ENCODE peak calls at places on chromosomes 2 and 18, in four cellular contexts. D is GM23248, M is KBM-7, N is neural crest cell. P is an unnamed sample.

GRCh38 chr2:168234407-168235085 is 12.8 kb downstream of the STK39 start:
- DNase-seq in D (peak), M (no peak), N (no peak), P (no peak)

GRCh38 chr18:44887227-44887631 is 206.5 kb downstream of the SETBP1 start:
- DNase-seq in D (peak), M (no peak), N (no peak), P (no peak)

GRCh38 chr2:209556354-209556961 is 132.6 kb downstream of the MAP2 start:
- DNase-seq in D (peak), M (peak), N (no peak), P (peak)

GRCh38 chr2:237763812-237764211 is 34.8 kb upstream of the RBM44 start:
- DNase-seq in D (no peak), M (no peak), N (no peak), P (no peak)

GRCh38 chr18:32026491-32027086 is 8.0 kb downstream of the RNF125 start:
- DNase-seq in D (no peak), M (no peak), N (no peak), P (no peak)

GRCh38 chr2:42865884-42866861 is 73.8 kb upstream of the HAAO start:
- DNase-seq in D (no peak), M (no peak), N (no peak), P (peak)

GRCh38 chr2:234386971-234387370 is 109.9 kb downstream of the ARL4C start:
- DNase-seq in D (no peak), M (no peak), N (no peak), P (no peak)

GRCh38 chr2:197828464-197829135 is 24.2 kb downstream of the PLCL1 start:
- DNase-seq in D (peak), M (no peak), N (no peak), P (peak)

GRCh38 chr18:62631173-62631572 is 84.2 kb upstream of the PHLPP1 start:
- DNase-seq in D (no peak), M (no peak), N (no peak), P (no peak)

GRCh38 chr2:63888490-63889402 is 47.0 kb downstream of the UGP2 start:
- DNase-seq in D (peak), M (peak), N (peak), P (peak)

GRCh38 chr2:235027558-235028214 is 75.9 kb downstream of the SH3BP4 start:
- DNase-seq in D (peak), M (no peak), N (no peak), P (peak)

GRCh38 chr2:14516844-14517243 is 115.7 kb upstream of the LRATD1 start:
- DNase-seq in D (peak), M (no peak), N (no peak), P (peak)

GRCh38 chr2:160043265-160043664 is 19.1 kb downstream of the PLA2R1 start:
- DNase-seq in D (no peak), M (no peak), N (no peak), P (no peak)

GRCh38 chr18:41134426-41134825 is 820.6 kb upstream of the PIK3C3 start:
- DNase-seq in D (peak), M (no peak), N (no peak), P (no peak)

GRCh38 chr18:44683566-44683965 is 2.9 kb downstream of the SETBP1 start:
- DNase-seq in D (peak), M (no peak), N (no peak), P (no peak)

GRCh38 chr2:96867756-96868554 is 1.9 kb downstream of the SEMA4C start:
- DNase-seq in D (peak), M (no peak), N (no peak), P (no peak)